ENCODE peak calls at places on chromosomes 2 and 18, in five cellular contexts. Z, B, T, Q and M are unnamed samples.

GRCh38 chr18:46325836-46326235 is 221.7 kb downstream of the HAUS1 start:
- DNase-seq in Z (no peak), B (no peak), T (no peak), Q (no peak), M (no peak)

GRCh38 chr18:38023871-38024270 is 458.3 kb upstream of the CELF4 start:
- DNase-seq in Z (no peak), B (no peak), T (no peak), Q (no peak), M (no peak)

GRCh38 chr2:209113030-209113429 is 310.8 kb upstream of the MAP2 start:
- DNase-seq in Z (no peak), B (peak; percentile 26), T (no peak), Q (no peak), M (no peak)

GRCh38 chr2:196479350-196479749 is 160.2 kb upstream of the CCDC150 start:
- DNase-seq in Z (no peak), B (no peak), T (no peak), Q (peak; percentile 69), M (peak; percentile 86)

GRCh38 chr2:5982217-5982910 is 290.2 kb downstream of the SOX11 start:
- DNase-seq in Z (no peak), B (no peak), T (no peak), Q (no peak), M (no peak)

GRCh38 chr2:113281920-113282746 is 3.4 kb upstream of the PAX8 start:
- DNase-seq in Z (no peak), B (no peak), T (no peak), Q (peak; percentile 10), M (no peak)

GRCh38 chr2:238644095-238645081 is 203.5 kb upstream of the TWIST2 start:
- DNase-seq in Z (no peak), B (no peak), T (peak; percentile 30), Q (peak; percentile 86), M (peak; percentile 88)

GRCh38 chr2:197904446-197904845 is 100.1 kb downstream of the PLCL1 start:
- DNase-seq in Z (peak; percentile 68), B (no peak), T (no peak), Q (no peak), M (no peak)

GRCh38 chr2:240803191-240803590 is 16.8 kb downstream of the KIF1A start:
- DNase-seq in Z (no peak), B (no peak), T (no peak), Q (no peak), M (no peak)

GRCh38 chr2:113064898-113065297 is 2.9 kb upstream of the IL1F10 start:
- DNase-seq in Z (no peak), B (no peak), T (no peak), Q (no peak), M (no peak)

GRCh38 chr2:236671820-236672520 is 102.3 kb downstream of the ACKR3 start:
- DNase-seq in Z (no peak), B (no peak), T (no peak), Q (no peak), M (no peak)

GRCh38 chr2:115299207-115299606 is 856.8 kb downstream of the DPP10 start:
- DNase-seq in Z (no peak), B (no peak), T (no peak), Q (no peak), M (no peak)

GRCh38 chr2:224027070-224027469 is 12.0 kb downstream of the SERPINE2 start:
- DNase-seq in Z (no peak), B (peak; percentile 70), T (no peak), Q (no peak), M (no peak)

GRCh38 chr2:224027912-224028311 is 11.2 kb downstream of the SERPINE2 start:
- DNase-seq in Z (no peak), B (no peak), T (no peak), Q (no peak), M (no peak)

GRCh38 chr2:224023188-224023587 is 15.9 kb downstream of the SERPINE2 start:
- DNase-seq in Z (no peak), B (no peak), T (no peak), Q (peak; percentile 76), M (peak; percentile 69)

GRCh38 chr2:224024270-224024669 is 14.8 kb downstream of the SERPINE2 start:
- DNase-seq in Z (no peak), B (no peak), T (no peak), Q (no peak), M (no peak)

DNA sequence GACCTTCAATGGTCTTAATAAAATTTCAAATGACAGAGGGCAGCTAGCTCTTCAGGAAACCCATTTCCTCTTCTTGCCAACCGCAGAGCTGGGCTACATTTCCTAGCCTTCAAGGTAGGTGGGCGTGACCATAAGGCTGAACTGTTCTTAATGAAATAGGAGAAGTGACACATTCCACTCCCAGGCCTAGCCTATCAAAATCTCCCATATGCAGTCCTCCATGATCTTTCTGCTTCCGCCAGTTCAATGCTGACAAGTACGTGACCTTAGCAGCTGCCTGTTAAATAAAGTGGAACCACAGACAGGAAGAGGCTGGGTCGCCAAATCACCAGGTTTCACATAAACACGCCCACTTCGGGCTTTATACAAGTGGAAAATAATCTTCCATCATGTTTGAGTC is 13.2 kb downstream of the SERPINE2 start:
- DNase-seq in Z (peak; percentile 98), B (no peak), T (no peak), Q (no peak), M (no peak)
- H3K4me3 ChIP-seq in Z (peak overlapping the region; percentile 45), B (no peak overlapping the region), T (no peak overlapping the region), Q (no peak overlapping the region), M (no peak overlapping the region)

GRCh38 chr2:74704216-74704615 is 50.2 kb downstream of the SEMA4F start:
- DNase-seq in Z (no peak), B (no peak), T (no peak), Q (no peak), M (no peak)

GRCh38 chr2:74703373-74703772 is 49.3 kb downstream of the SEMA4F start:
- DNase-seq in Z (no peak), B (no peak), T (no peak), Q (no peak), M (no peak)

GRCh38 chr2:74696758-74697327 is 42.8 kb downstream of the SEMA4F start:
- DNase-seq in Z (no peak), B (no peak), T (peak; percentile 72), Q (peak; percentile 94), M (peak; percentile 3)

GRCh38 chr2:74702001-74702715 is 48.1 kb downstream of the SEMA4F start:
- DNase-seq in Z (no peak), B (no peak), T (no peak), Q (no peak), M (no peak)

DNA sequence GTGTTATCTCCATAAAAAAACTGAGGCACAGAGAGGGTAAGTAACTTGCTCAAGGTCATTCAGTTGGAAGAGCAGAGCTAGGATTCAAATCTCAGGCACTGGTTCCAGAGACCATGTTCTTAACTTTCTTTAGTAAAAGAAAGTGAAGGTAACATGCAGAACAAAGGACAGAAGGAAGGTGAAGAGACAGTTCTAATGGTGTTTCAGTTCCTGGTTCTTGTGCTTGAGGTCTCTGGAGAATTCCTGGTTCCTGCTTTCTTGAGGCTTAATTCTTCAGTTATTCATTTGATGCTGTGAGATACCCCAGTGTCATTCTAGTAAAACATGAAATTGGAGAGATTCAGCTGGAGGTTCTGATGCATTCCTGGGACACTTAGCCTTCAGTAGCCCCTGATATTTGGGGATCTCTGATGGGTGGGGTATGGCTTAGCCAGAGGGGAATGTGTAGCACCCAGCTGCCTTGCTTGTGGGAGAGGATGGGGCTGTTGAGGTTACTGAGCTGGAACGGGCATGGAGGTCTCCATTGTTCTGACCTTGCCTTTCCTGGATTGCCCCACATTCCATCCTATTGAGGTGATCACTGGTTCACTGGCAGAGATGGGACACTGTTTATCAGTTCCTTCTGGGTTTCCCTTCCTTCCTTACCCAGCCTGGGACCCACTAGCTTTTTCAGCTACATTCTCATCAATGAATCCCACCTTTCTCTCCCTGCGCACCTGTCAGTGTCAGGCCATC is 46.8 kb downstream of the SEMA4F start:
- DNase-seq in Z (no peak), B (no peak), T (no peak), Q (no peak), M (no peak)
- H3K4me3 ChIP-seq in Z (no peak overlapping the region), B (no peak overlapping the region), T (no peak overlapping the region), Q (no peak overlapping the region), M (no peak overlapping the region)

GRCh38 chr2:172098287-172098649 is 4.4 kb downstream of the DLX2 start:
- DNase-seq in Z (no peak), B (no peak), T (no peak), Q (no peak), M (no peak)
- H3K4me3 ChIP-seq in Z (no peak overlapping the region), B (no peak overlapping the region), T (no peak overlapping the region), Q (no peak overlapping the region), M (no peak overlapping the region)

GRCh38 chr2:190817082-190817481 is 63.5 kb upstream of the GLS start:
- DNase-seq in Z (no peak), B (no peak), T (no peak), Q (no peak), M (no peak)

GRCh38 chr2:190819835-190820234 is 60.8 kb upstream of the GLS start:
- DNase-seq in Z (no peak), B (no peak), T (peak; percentile 43), Q (peak; percentile 79), M (peak; percentile 86)

GRCh38 chr2:190815223-190815622 is 65.4 kb upstream of the GLS start:
- DNase-seq in Z (no peak), B (no peak), T (no peak), Q (no peak), M (no peak)

GRCh38 chr2:190822038-190822437 is 58.6 kb upstream of the GLS start:
- DNase-seq in Z (no peak), B (no peak), T (no peak), Q (no peak), M (no peak)

DNA sequence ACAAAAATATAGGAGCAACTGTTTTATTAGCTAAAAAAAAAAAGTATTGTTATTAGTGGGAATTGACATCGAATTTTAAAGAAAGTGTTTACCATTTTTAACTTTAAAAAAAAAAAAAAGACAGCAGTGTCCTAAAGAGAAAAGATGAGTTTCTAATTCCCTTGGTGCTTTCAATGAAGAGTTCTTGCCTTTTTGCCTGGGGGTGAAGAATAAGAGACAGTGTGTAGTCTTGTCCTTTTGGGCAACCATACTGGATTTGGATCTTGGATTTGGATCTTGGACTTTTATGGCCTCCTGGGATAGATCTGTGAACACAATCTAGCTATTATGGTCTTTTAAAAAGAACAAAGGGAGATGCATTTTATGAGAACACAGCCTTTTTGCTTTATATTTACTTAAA is 60.2 kb upstream of the GLS start:
- DNase-seq in Z (no peak), B (no peak), T (no peak), Q (no peak), M (no peak)
- H3K4me3 ChIP-seq in Z (no peak overlapping the region), B (no peak overlapping the region), T (no peak overlapping the region), Q (no peak overlapping the region), M (no peak overlapping the region)

DNA sequence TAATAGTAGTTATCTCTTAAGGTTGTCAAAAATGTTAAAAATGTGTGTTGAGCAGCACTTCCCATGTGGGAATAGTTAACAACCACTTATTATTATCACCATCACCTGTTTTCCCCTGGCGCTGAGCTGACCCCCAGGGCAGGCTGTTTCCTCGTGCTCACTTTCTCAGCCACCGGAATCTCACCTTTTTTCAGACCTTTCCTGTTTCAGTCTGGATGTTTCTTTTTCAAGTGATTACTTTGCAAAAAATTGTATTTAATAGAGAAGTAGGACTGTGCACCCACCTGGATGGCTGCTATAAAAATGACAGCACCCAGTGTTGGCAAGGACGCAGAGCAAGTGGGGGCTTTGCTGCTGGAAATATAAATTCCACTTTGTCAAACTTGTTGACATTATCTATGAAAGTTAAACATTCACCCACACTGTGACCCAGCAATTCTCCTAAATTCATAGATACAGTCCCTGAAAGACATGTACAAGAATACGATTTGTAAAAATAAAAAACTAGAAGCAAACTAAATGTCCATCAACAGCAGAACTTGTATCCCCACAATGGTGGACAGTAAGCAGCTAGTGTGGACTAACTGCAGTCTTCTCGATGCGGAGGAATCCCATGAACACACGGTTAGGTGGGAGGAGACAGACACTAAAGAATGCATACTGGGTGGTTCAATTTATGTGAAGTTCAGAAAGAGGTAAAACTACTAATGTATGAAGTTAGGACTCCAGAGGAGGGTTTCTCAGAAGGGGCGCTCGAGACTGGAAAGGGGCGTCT is 66.5 kb downstream of the SOWAHC start:
- DNase-seq in Z (no peak), B (no peak), T (no peak), Q (no peak), M (no peak)
- H3K4me3 ChIP-seq in Z (no peak overlapping the region), B (no peak overlapping the region), T (no peak overlapping the region), Q (no peak overlapping the region), M (no peak overlapping the region)